ENCODE peak calls at places on chromosomes 11 and 22, in seven cellular contexts. S is kidney epithelial cell, F is GM12865, T is AG04449, H is HFF-Myc, B is left lung, W is SK-N-SH. L is an unnamed sample.

GRCh38 chr11:95917188-95918036 is 6.5 kb downstream of the MTMR2 start:
- DNase-seq in S (no peak), F (no peak), T (no peak), H (no peak), B (no peak), W (peak), L (no peak)

GRCh38 chr22:19086417-19086816 is 35.8 kb downstream of the DGCR2 start:
- DNase-seq in S (no peak), F (no peak), T (no peak), H (no peak), B (no peak), W (no peak), L (peak)

GRCh38 chr11:128198206-128198605 is 389.2 kb downstream of the ETS1 start:
- DNase-seq in S (no peak), F (no peak), T (no peak), H (no peak), B (no peak), W (no peak), L (no peak)

GRCh38 chr22:22388055-22388454 is 120.5 kb downstream of the ZNF280B start:
- DNase-seq in S (no peak), F (no peak), T (no peak), H (no peak), B (no peak), W (no peak), L (no peak)

GRCh38 chr11:6397636-6398035 is 7.4 kb downstream of the SMPD1 start:
- DNase-seq in S (no peak), F (no peak), T (no peak), H (no peak), B (no peak), W (no peak), L (no peak)

GRCh38 chr11:93652161-93652597 is 9.3 kb upstream of the CEP295 start:
- DNase-seq in S (no peak), F (peak), T (no peak), H (peak), B (no peak), W (peak), L (no peak)

GRCh38 chr11:130396965-130397364 is 31.4 kb downstream of the ADAMTS8 start:
- DNase-seq in S (no peak), F (no peak), T (no peak), H (no peak), B (no peak), W (no peak), L (no peak)

GRCh38 chr11:116471608-116472007 is 301.2 kb downstream of the BUD13 start:
- DNase-seq in S (peak), F (no peak), T (no peak), H (peak), B (no peak), W (no peak), L (no peak)

GRCh38 chr22:32531228-32531627 is 56.6 kb downstream of the FBXO7 start:
- DNase-seq in S (no peak), F (no peak), T (no peak), H (no peak), B (no peak), W (no peak), L (no peak)

GRCh38 chr11:18392434-18393321 is 1.7 kb upstream of the LDHA start:
- DNase-seq in S (no peak), F (peak), T (no peak), H (no peak), B (no peak), W (no peak), L (no peak)

GRCh38 chr11:41660585-41660984 is 201.1 kb upstream of the LRRC4C start:
- DNase-seq in S (no peak), F (no peak), T (no peak), H (no peak), B (peak), W (no peak), L (no peak)

GRCh38 chr11:39374963-39375698 is 2084.3 kb downstream of the LRRC4C start:
- DNase-seq in S (no peak), F (peak), T (no peak), H (no peak), B (no peak), W (peak), L (no peak)

GRCh38 chr11:2928605-2929510 is at the start of gene PHLDA2:
- DNase-seq in S (no peak), F (peak), T (no peak), H (no peak), B (peak), W (peak), L (peak)

GRCh38 chr11:86848132-86848531 is 47.8 kb downstream of the PRSS23 start:
- DNase-seq in S (no peak), F (no peak), T (no peak), H (no peak), B (no peak), W (no peak), L (no peak)

GRCh38 chr11:33320814-33321330 is 63.7 kb downstream of the HIPK3 start:
- DNase-seq in S (no peak), F (no peak), T (no peak), H (no peak), B (no peak), W (no peak), L (no peak)

GRCh38 chr11:76609736-76610370 is 60.7 kb downstream of the LRRC32 start:
- DNase-seq in S (no peak), F (no peak), T (no peak), H (no peak), B (no peak), W (peak), L (no peak)

GRCh38 chr11:120835601-120836228 is 188.2 kb upstream of the TBCEL start:
- DNase-seq in S (no peak), F (peak), T (no peak), H (no peak), B (no peak), W (no peak), L (peak)

GRCh38 chr11:6992026-6992425 is 28.1 kb downstream of the ZNF214 start:
- DNase-seq in S (no peak), F (no peak), T (no peak), H (no peak), B (no peak), W (no peak), L (no peak)

GRCh38 chr22:44638966-44639739 is 62.9 kb upstream of the PRR5 start:
- DNase-seq in S (no peak), F (no peak), T (no peak), H (no peak), B (no peak), W (peak), L (no peak)

GRCh38 chr11:18721576-18722292 is 4.3 kb downstream of the IGSF22 start:
- DNase-seq in S (no peak), F (peak), T (no peak), H (peak), B (no peak), W (peak), L (peak)

GRCh38 chr22:37314315-37315046 is 32.2 kb downstream of the CYTH4 start:
- DNase-seq in S (no peak), F (peak), T (no peak), H (no peak), B (peak), W (no peak), L (peak)

GRCh38 chr22:41382610-41383009 is 868 bp downstream of the TEF start:
- DNase-seq in S (no peak), F (peak), T (no peak), H (no peak), B (no peak), W (no peak), L (no peak)

GRCh38 chr11:45859661-45860140 is 12.4 kb downstream of the CRY2 start:
- DNase-seq in S (no peak), F (no peak), T (peak), H (peak), B (peak), W (peak), L (no peak)

GRCh38 chr11:110907629-110908028 is 195.4 kb upstream of the ARHGAP20 start:
- DNase-seq in S (peak), F (peak), T (peak), H (peak), B (no peak), W (no peak), L (no peak)

GRCh38 chr11:76661835-76662434 is 8.6 kb downstream of the LRRC32 start:
- DNase-seq in S (no peak), F (no peak), T (no peak), H (no peak), B (no peak), W (no peak), L (no peak)

GRCh38 chr11:107706531-107706930 is 5.3 kb downstream of the SLN start:
- DNase-seq in S (no peak), F (no peak), T (no peak), H (no peak), B (no peak), W (no peak), L (no peak)

GRCh38 chr11:112087212-112087611 is 539 bp downstream of the SDHD start:
- DNase-seq in S (no peak), F (peak), T (no peak), H (no peak), B (no peak), W (no peak), L (no peak)

GRCh38 chr11:68632802-68633201 is 51.5 kb upstream of the GAL start:
- DNase-seq in S (peak), F (peak), T (peak), H (peak), B (no peak), W (peak), L (no peak)

GRCh38 chr11:115334932-115335788 is 169.1 kb downstream of the CADM1 start:
- DNase-seq in S (no peak), F (peak), T (no peak), H (no peak), B (no peak), W (peak), L (peak)

GRCh38 chr11:128323381-128323780 is 264.0 kb downstream of the ETS1 start:
- DNase-seq in S (no peak), F (peak), T (no peak), H (no peak), B (no peak), W (no peak), L (peak)

GRCh38 chr11:17413414-17414316 is 25.2 kb upstream of the KCNJ11 start:
- DNase-seq in S (no peak), F (no peak), T (no peak), H (no peak), B (no peak), W (no peak), L (no peak)

GRCh38 chr11:45754261-45754709 is 50.7 kb upstream of the SLC35C1 start:
- DNase-seq in S (no peak), F (no peak), T (no peak), H (no peak), B (no peak), W (peak), L (no peak)

GRCh38 chr11:134252539-134253188 is 488 bp downstream of the THYN1 start:
- DNase-seq in S (no peak), F (peak), T (no peak), H (no peak), B (no peak), W (peak), L (no peak)

GRCh38 chr22:33917744-33918406 is 2.4 kb downstream of the LARGE1 start:
- DNase-seq in S (no peak), F (peak), T (no peak), H (no peak), B (no peak), W (peak), L (peak)

GRCh38 chr11:2445948-2446551 is 1.2 kb downstream of the KCNQ1 start:
- DNase-seq in S (no peak), F (no peak), T (no peak), H (no peak), B (peak), W (peak), L (no peak)

GRCh38 chr11:94325681-94326080 is 21.3 kb downstream of the IZUMO1R start:
- DNase-seq in S (no peak), F (peak), T (no peak), H (no peak), B (no peak), W (peak), L (peak)

GRCh38 chr11:128908391-128909246 is 17.5 kb downstream of the KCNJ5 start:
- DNase-seq in S (no peak), F (no peak), T (no peak), H (peak), B (no peak), W (peak), L (no peak)

GRCh38 chr11:121654506-121655480 is 202.0 kb upstream of the SORL1-AS1 start:
- DNase-seq in S (no peak), F (no peak), T (no peak), H (no peak), B (no peak), W (no peak), L (peak)

GRCh38 chr11:61812736-61813411 is 3.9 kb downstream of the FADS1 start:
- DNase-seq in S (no peak), F (no peak), T (no peak), H (no peak), B (no peak), W (no peak), L (no peak)

GRCh38 chr11:61814958-61815789 is 1.6 kb downstream of the FADS1 start:
- DNase-seq in S (peak), F (peak), T (peak), H (peak), B (peak), W (peak), L (peak)

GRCh38 chr11:61815790-61816735 is 740 bp downstream of the FADS1 start:
- DNase-seq in S (no peak), F (peak), T (no peak), H (no peak), B (peak), W (peak), L (peak)

GRCh38 chr11:61816736-61817455 is at the start of gene FADS1:
- DNase-seq in S (peak), F (peak), T (peak), H (no peak), B (peak), W (peak), L (peak)

DNA sequence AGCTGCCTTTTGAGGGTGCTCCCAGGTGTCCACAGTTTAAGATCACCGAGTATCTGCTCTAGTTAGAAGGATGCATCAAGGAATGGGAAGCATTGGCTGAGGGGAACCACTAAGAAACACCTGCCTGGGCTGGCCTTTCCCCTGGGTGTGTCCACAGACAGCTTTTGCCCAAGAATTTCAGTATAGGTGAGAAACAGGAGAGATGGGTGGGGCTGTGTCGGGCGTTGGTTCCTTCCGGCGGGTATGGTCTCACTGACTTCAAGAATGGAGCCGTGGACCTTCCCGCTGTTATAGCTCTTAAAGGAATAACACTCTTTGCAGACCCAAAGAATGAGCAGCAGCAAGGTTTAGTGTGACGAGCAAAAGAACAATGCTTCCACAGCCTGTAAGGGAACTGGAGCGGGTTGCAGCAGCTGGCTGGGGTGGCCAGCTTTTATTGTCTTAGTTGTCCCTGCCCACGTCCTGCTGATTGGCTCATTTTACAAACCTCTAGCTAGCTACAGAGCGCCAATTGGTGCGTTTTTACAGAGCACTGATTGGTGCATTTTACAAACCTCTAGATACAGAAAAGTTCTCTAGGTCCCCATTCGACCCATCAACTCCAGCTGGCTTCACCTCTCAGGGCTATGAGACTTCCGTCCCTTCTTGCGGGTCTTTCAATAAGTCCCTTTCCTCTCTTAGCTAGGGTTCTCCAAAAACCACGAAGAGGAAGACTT is 2.4 kb downstream of the FADS1 start:
- DNase-seq in S (no peak), F (peak), T (no peak), H (no peak), B (no peak), W (peak), L (no peak)
- TF ChIP-seq CTCF in S (no peak), F (no peak), T (no peak), H (no peak), B (no peak), W (no peak), L (no peak)

DNA sequence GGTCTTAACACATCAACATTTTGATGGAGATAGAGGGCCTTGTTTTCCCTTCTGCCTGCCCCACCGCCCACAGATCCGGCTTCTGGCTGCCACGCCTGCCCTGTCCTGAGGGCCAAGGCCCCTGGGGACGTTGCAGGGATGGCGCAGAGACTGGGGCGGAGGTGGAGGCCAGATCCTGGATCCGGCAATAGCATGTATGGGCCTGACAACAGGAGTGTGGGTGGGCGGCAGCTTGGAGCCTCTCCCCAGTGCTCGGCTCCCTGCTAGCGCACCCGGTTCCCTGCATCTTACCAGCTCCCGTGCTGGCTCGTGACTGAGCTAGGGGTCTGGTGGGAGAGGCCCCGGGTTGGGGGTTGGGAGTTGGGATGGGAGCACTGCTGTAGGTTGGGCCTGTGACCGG is 95.6 kb downstream of the ZBTB16 start:
- DNase-seq in S (no peak), F (no peak), T (no peak), H (no peak), B (no peak), W (no peak), L (no peak)
- TF ChIP-seq CTCF in S (no peak), F (no peak), T (no peak), H (no peak), B (no peak), W (no peak), L (no peak)

GRCh38 chr22:29958170-29958569 is 75.2 kb downstream of the MTMR3 start:
- DNase-seq in S (no peak), F (no peak), T (no peak), H (no peak), B (no peak), W (no peak), L (no peak)
- TF ChIP-seq CTCF in S (no peak), F (no peak), T (no peak), H (no peak), B (no peak), W (no peak), L (no peak)

DNA sequence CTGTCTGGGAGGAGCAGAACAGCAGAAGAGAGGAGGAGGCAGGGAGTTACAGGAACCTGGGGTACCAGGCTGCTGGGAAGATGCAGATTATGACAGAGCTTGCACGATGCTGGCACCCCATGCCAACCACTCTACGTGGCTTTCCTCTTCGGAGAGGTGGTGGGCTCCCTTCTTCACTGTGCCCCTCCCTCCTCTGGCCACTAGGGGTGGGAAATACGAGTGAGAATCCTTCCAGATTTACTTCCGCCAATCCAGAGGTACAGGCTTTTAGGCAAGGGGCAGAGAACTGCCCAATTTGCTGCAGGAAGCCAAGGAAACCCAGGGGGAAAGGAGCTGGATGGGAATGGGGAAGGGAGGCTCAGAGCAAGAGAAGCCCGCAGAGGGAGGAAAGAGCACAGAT is 12.3 kb downstream of the HYOU1 start:
- DNase-seq in S (no peak), F (no peak), T (no peak), H (no peak), B (no peak), W (peak), L (no peak)
- TF ChIP-seq CTCF in S (peak), F (peak), T (no peak), H (peak), B (no peak), W (peak), L (no peak)

GRCh38 chr11:125110506-125110905 is 920 bp downstream of the TMEM218 start:
- DNase-seq in S (no peak), F (peak), T (no peak), H (no peak), B (no peak), W (no peak), L (no peak)

GRCh38 chr11:125110996-125111340 is 458 bp downstream of the TMEM218 start:
- DNase-seq in S (no peak), F (no peak), T (no peak), H (no peak), B (no peak), W (peak), L (no peak)

GRCh38 chr11:125111341-125112234 is at the start of gene TMEM218:
- DNase-seq in S (peak), F (peak), T (peak), H (peak), B (peak), W (peak), L (peak)

GRCh38 chr11:125114518-125114917 is 3.1 kb upstream of the TMEM218 start:
- DNase-seq in S (no peak), F (peak), T (no peak), H (no peak), B (no peak), W (no peak), L (no peak)

GRCh38 chr11:125112235-125112604 is 794 bp upstream of the TMEM218 start:
- DNase-seq in S (no peak), F (no peak), T (no peak), H (no peak), B (no peak), W (no peak), L (no peak)
- TF ChIP-seq CTCF in S (no peak), F (no peak), T (no peak), H (no peak), B (no peak), W (no peak), L (no peak)

GRCh38 chr11:20249313-20249873 is 89.1 kb upstream of the DBX1 start:
- DNase-seq in S (no peak), F (no peak), T (no peak), H (no peak), B (no peak), W (no peak), L (no peak)

GRCh38 chr11:20247540-20248138 is 87.4 kb upstream of the DBX1 start:
- DNase-seq in S (no peak), F (no peak), T (no peak), H (no peak), B (no peak), W (no peak), L (no peak)

GRCh38 chr11:20238712-20239111 is 78.4 kb upstream of the DBX1 start:
- DNase-seq in S (no peak), F (no peak), T (no peak), H (no peak), B (no peak), W (no peak), L (no peak)

GRCh38 chr11:20248345-20248744 is 88.1 kb upstream of the DBX1 start:
- DNase-seq in S (no peak), F (no peak), T (no peak), H (no peak), B (no peak), W (no peak), L (no peak)

GRCh38 chr11:20243974-20244373 is 83.7 kb upstream of the DBX1 start:
- DNase-seq in S (no peak), F (no peak), T (no peak), H (no peak), B (no peak), W (no peak), L (no peak)
- TF ChIP-seq CTCF in S (peak), F (peak), T (no peak), H (peak), B (no peak), W (peak), L (peak)

L was measured in GM13976.